ENCODE peak calls at places on chromosomes 13 and 19, in six cellular contexts. Z, G, W, E, U and C are unnamed samples.

GRCh38 chr13:98525852-98526512 is 50.9 kb downstream of the STK24 start:
- DNase-seq in G (no peak), Z (no peak), W (no peak), U (no peak), E (no peak), C (no peak)

GRCh38 chr19:37932985-37933953 is 26.3 kb downstream of the SIPA1L3 start:
- DNase-seq in E (no peak), U (peak; percentile 16), Z (no peak), G (peak; percentile 35), W (no peak), C (peak; percentile 53)

GRCh38 chr13:44368062-44368591 is 5.5 kb upstream of the SERP2 start:
- DNase-seq in W (no peak), G (peak; percentile 84), U (no peak), Z (no peak), E (peak; percentile 75), C (no peak)

GRCh38 chr13:95457294-95457693 is 95.2 kb upstream of the CLDN10 start:
- DNase-seq in Z (no peak), W (no peak), G (no peak), E (no peak), U (no peak), C (no peak)

GRCh38 chr13:32903720-32904119 is 112.5 kb upstream of the KL start:
- DNase-seq in U (no peak), Z (no peak), G (no peak), E (no peak), W (no peak), C (no peak)

GRCh38 chr13:96552523-96552922 is 441.8 kb downstream of the OXGR1 start:
- DNase-seq in E (no peak), W (no peak), G (no peak), Z (no peak), U (no peak), C (no peak)

GRCh38 chr13:51291341-51291740 is 48.1 kb upstream of the SERPINE3 start:
- DNase-seq in E (no peak), G (peak; percentile 9), U (no peak), Z (no peak), W (no peak), C (no peak)

GRCh38 chr13:44989941-44990340 is 603 bp downstream of the GPALPP1 start:
- DNase-seq in U (no peak), Z (no peak), E (no peak), W (no peak), G (peak; percentile 3), C (no peak)

GRCh38 chr13:32790731-32791130 is 204.5 kb downstream of the PDS5B start:
- DNase-seq in E (no peak), W (no peak), G (no peak), Z (no peak), U (no peak), C (no peak)

GRCh38 chr13:29436291-29436690 is 159.2 kb downstream of the SLC7A1 start:
- DNase-seq in Z (no peak), G (peak; percentile 70), E (no peak), U (no peak), W (no peak), C (no peak)

GRCh38 chr13:35818577-35819165 is 312.5 kb downstream of the DCLK1 start:
- DNase-seq in E (peak; percentile 33), G (peak; percentile 79), Z (no peak), W (no peak), U (no peak), C (no peak)

GRCh38 chr19:18266863-18267686 is 7.2 kb downstream of the IQCN start:
- DNase-seq in E (no peak), G (no peak), Z (no peak), U (no peak), W (no peak), C (no peak)

GRCh38 chr19:1063909-1064660 is 2.9 kb upstream of the ARHGAP45 start:
- DNase-seq in W (no peak), G (no peak), Z (no peak), E (no peak), U (no peak), C (no peak)

GRCh38 chr13:49711218-49711863 is 20.1 kb upstream of the EBPL start:
- DNase-seq in U (no peak), Z (no peak), E (peak; percentile 39), G (peak; percentile 37), W (no peak), C (no peak)

GRCh38 chr19:35430382-35431146 is 17.5 kb upstream of the FFAR2 start:
- DNase-seq in U (no peak), G (no peak), Z (no peak), W (no peak), E (no peak), C (no peak)

GRCh38 chr13:21753117-21753729 is 82.3 kb downstream of the FGF9 start:
- DNase-seq in U (no peak), W (no peak), Z (no peak), E (no peak), G (no peak), C (no peak)

GRCh38 chr13:32314968-32315254 is 252 bp downstream of the ZAR1L start:
- DNase-seq in E (no peak), G (peak; percentile 54), W (peak; percentile 44), Z (peak; percentile 38), U (no peak), C (peak; percentile 70)

GRCh38 chr13:34161829-34162544 is 344.0 kb downstream of the RFC3 start:
- DNase-seq in W (no peak), E (peak; percentile 86), G (peak; percentile 93), U (no peak), Z (no peak), C (no peak)

GRCh38 chr13:100245099-100245498 is 156.2 kb downstream of the PCCA start:
- DNase-seq in Z (no peak), G (no peak), U (no peak), E (no peak), W (no peak), C (no peak)

GRCh38 chr13:83121904-83122303 is 760.4 kb downstream of the SLITRK1 start:
- DNase-seq in E (no peak), G (no peak), Z (no peak), U (no peak), W (no peak), C (no peak)

GRCh38 chr13:60990032-60990733 is 425.5 kb downstream of the PCDH20 start:
- DNase-seq in Z (no peak), E (no peak), U (no peak), G (no peak), W (no peak), C (no peak)

GRCh38 chr13:91157273-91158014 is 190.0 kb upstream of the MIR17HG start:
- DNase-seq in Z (no peak), G (no peak), W (no peak), E (no peak), U (no peak), C (no peak)

GRCh38 chr13:78595458-78595818 is 7.9 kb downstream of the POU4F1 start:
- DNase-seq in W (no peak), G (no peak), E (no peak), U (no peak), Z (no peak), C (no peak)
- TF ChIP-seq CTCF in W (no peak), G (no peak), E (no peak), U (no peak), Z (no peak), C (no peak)

GRCh38 chr19:31054430-31054829 is 294.8 kb downstream of the TSHZ3 start:
- DNase-seq in G (peak; percentile 63), U (peak; percentile 28), W (no peak), E (peak; percentile 21), Z (no peak), C (no peak)
- TF ChIP-seq CTCF in G (peak; percentile 80), U (peak; percentile 59), W (peak; percentile 14), E (peak; percentile 86), Z (no peak), C (peak; percentile 46)

GRCh38 chr13:23567792-23568480 is 2.3 kb upstream of the TNFRSF19 start:
- DNase-seq in W (no peak), E (no peak), G (peak; percentile 36), Z (no peak), U (no peak), C (no peak)
- TF ChIP-seq CTCF in W (no peak), E (no peak), G (peak; percentile 35), Z (no peak), U (peak; percentile 45), C (no peak)

GRCh38 chr19:48117515-48118330 is 7.1 kb upstream of the PLA2G4C start:
- DNase-seq in W (no peak), U (no peak), E (no peak), G (no peak), Z (no peak), C (no peak)
- TF ChIP-seq CTCF in W (no peak), U (no peak), E (no peak), G (no peak), Z (no peak), C (no peak)

GRCh38 chr13:30892966-30893365 is 13.1 kb upstream of the MEDAG start:
- DNase-seq in G (peak; percentile 63), E (no peak), U (no peak), Z (peak; percentile 65), W (no peak), C (no peak)
- TF ChIP-seq CTCF in G (peak; percentile 61), E (peak; percentile 67), U (peak; percentile 41), Z (no peak), W (no peak), C (peak; percentile 36)

GRCh38 chr19:51060336-51060735 is 4.6 kb downstream of the KLK13 start:
- DNase-seq in W (no peak), E (no peak), G (no peak), U (no peak), Z (no peak), C (no peak)

GRCh38 chr19:51060973-51061372 is 3.9 kb downstream of the KLK13 start:
- DNase-seq in W (no peak), G (no peak), E (no peak), U (no peak), Z (no peak), C (no peak)

GRCh38 chr19:51063664-51064063 is 1.2 kb downstream of the KLK13 start:
- DNase-seq in W (no peak), E (no peak), G (no peak), Z (no peak), U (no peak), C (no peak)

GRCh38 chr19:51055866-51056265 is 9.0 kb downstream of the KLK13 start:
- DNase-seq in W (no peak), Z (no peak), U (no peak), G (no peak), E (no peak), C (no peak)

DNA sequence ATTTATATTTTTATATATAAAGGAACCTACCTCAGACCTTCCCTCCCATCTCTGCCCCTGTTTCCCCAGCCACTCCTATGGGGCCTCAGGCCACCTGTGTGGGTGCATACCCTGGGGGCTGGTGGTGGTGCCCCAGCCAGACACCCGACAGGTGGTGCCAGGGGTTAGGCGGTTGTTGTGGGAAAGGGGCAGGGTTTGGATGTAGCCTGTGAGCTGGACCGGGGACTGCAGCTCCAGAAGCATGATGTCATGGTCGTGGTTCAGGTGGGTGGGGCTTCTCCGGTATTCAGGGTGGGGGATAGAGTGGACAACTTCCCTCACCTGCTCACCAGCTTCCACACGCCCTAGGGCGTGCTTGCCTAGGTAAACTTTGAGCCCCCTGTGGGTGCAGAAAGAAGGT is 5.2 kb downstream of the KLK13 start:
- DNase-seq in W (no peak), E (no peak), Z (no peak), U (no peak), G (no peak), C (no peak)
- TF ChIP-seq CTCF in W (no peak), E (no peak), Z (no peak), U (no peak), G (no peak), C (no peak)